ENCODE peak calls at places on chromosomes 12 and 14, in four cellular contexts. M is body of pancreas, Q is adrenal gland, K is psoas muscle. P is an unnamed sample. For H3K36me3 and H3K27me3, the result is how much of the 10 kb centered on the place peaks cover.

GRCh38 chr14:23245282-23245681 is 7.5 kb downstream of the RNF212B start:
- DNase-seq in Q (no peak), M (no peak), K (no peak), P (no peak)

GRCh38 chr14:21525571-21525970 is 575 bp downstream of the SALL2 start:
- DNase-seq in Q (no peak), M (peak), K (no peak), P (no peak)

GRCh38 chr12:83573676-83574075 is 887.0 kb downstream of the TMTC2 start:
- DNase-seq in K (peak), Q (no peak), M (peak), P (peak)

GRCh38 chr12:3595721-3596120 is 104.7 kb downstream of the PRMT8 start:
- DNase-seq in Q (no peak), M (no peak), K (no peak), P (no peak)

GRCh38 chr14:103427485-103428443 is 42.5 kb downstream of the MARK3 start:
- DNase-seq in M (no peak), K (no peak), Q (peak), P (peak)

GRCh38 chr14:102917056-102917385 is 5.4 kb upstream of the AMN start:
- DNase-seq in M (no peak), Q (no peak), K (no peak), P (no peak)

GRCh38 chr12:48717252-48717695 is 767 bp upstream of the CCNT1 start:
- DNase-seq in M (no peak), K (no peak), Q (no peak), P (no peak)

GRCh38 chr14:55814064-55814463 is 234.1 kb downstream of the KTN1 start:
- DNase-seq in K (no peak), M (no peak), Q (no peak), P (no peak)

GRCh38 chr14:26765768-26766550 is 168.1 kb upstream of the NOVA1 start:
- DNase-seq in K (peak), Q (peak), M (peak), P (peak)

GRCh38 chr12:3882896-3883564 is 9.8 kb upstream of the PARP11 start:
- DNase-seq in Q (no peak), M (no peak), K (no peak), P (no peak)

GRCh38 chr12:105970885-105971284 is 167.9 kb downstream of the NUAK1 start:
- DNase-seq in M (no peak), Q (no peak), K (no peak), P (no peak)

GRCh38 chr12:51951843-51952722 is 584 bp downstream of the ACVR1B start:
- DNase-seq in Q (no peak), K (peak), M (peak), P (no peak)

GRCh38 chr12:90449611-90450010 is 505.4 kb downstream of the CCER1 start:
- DNase-seq in Q (no peak), K (no peak), M (no peak), P (no peak)

GRCh38 chr12:68375701-68376469 is 43.7 kb upstream of the MDM1 start:
- DNase-seq in Q (no peak), K (no peak), M (no peak), P (no peak)

GRCh38 chr14:99289394-99290189 is 17.6 kb upstream of the BCL11B start:
- DNase-seq in Q (no peak), K (no peak), M (no peak), P (no peak)

GRCh38 chr12:49689785-49690184 is 17.4 kb downstream of the FMNL3 start:
- DNase-seq in K (no peak), Q (no peak), M (no peak), P (no peak)

GRCh38 chr14:83483063-83483462 is 1949.4 kb upstream of the SEL1L start:
- DNase-seq in Q (no peak), K (no peak), M (no peak), P (no peak)

GRCh38 chr14:52906141-52906601 is 44.7 kb downstream of the FERMT2 start:
- DNase-seq in M (no peak), Q (no peak), K (no peak), P (no peak)

GRCh38 chr12:96416033-96416790 is 16.0 kb upstream of the CDK17 start:
- DNase-seq in M (no peak), K (no peak), Q (no peak), P (peak)

GRCh38 chr12:110536834-110537604 is 34.9 kb downstream of the RAD9B start:
- DNase-seq in K (no peak), M (no peak), Q (no peak), P (no peak)

GRCh38 chr14:103641181-103641580 is 12.2 kb downstream of the KLC1 start:
- DNase-seq in K (no peak), Q (no peak), M (no peak), P (no peak)

GRCh38 chr14:88983755-88984154 is 159.3 kb downstream of the TTC8 start:
- DNase-seq in Q (peak), K (no peak), M (no peak), P (peak)

GRCh38 chr14:54048311-54048710 is 91.7 kb upstream of the BMP4 start:
- DNase-seq in Q (no peak), K (no peak), M (no peak), P (no peak)

GRCh38 chr14:90541076-90541634 is 144.3 kb downstream of the CALM1 start:
- DNase-seq in Q (no peak), K (no peak), M (no peak), P (no peak)

GRCh38 chr14:96105089-96105920 is 66.1 kb downstream of the C14orf132 start:
- DNase-seq in M (no peak), K (no peak), Q (no peak), P (no peak)

GRCh38 chr14:100303179-100303578 is 3.1 kb downstream of the SLC25A29 start:
- DNase-seq in K (no peak), M (no peak), Q (no peak), P (no peak)

GRCh38 chr12:69274861-69275260 is 35.5 kb downstream of the CPSF6 start:
- DNase-seq in Q (no peak), K (no peak), M (no peak), P (no peak)

GRCh38 chr12:50005150-50005549 is 20.1 kb downstream of the RACGAP1 start:
- DNase-seq in Q (no peak), K (no peak), M (no peak), P (no peak)

GRCh38 chr14:71362920-71363584 is 455.8 kb downstream of the PCNX1 start:
- DNase-seq in K (no peak), Q (no peak), M (no peak), P (no peak)

GRCh38 chr14:62956413-62956812 is 88.8 kb downstream of the KCNH5 start:
- DNase-seq in M (no peak), Q (no peak), K (no peak), P (no peak)

GRCh38 chr12:102950107-102950949 is 7.1 kb upstream of the ASCL1 start:
- DNase-seq in Q (no peak), K (no peak), M (peak), P (no peak)

GRCh38 chr12:131934535-131934934 is 5.5 kb downstream of the PUS1 start:
- DNase-seq in M (no peak), K (no peak), Q (no peak), P (no peak)
- H3K36me3 ChIP-seq in M (under half), K (half or more), Q (under half), P (half or more)

GRCh38 chr12:120104924-120105323 is 11.6 kb downstream of the RAB35 start:
- DNase-seq in K (no peak), M (no peak), Q (no peak), P (no peak)

GRCh38 chr12:120101617-120102016 is 14.9 kb downstream of the RAB35 start:
- DNase-seq in Q (no peak), K (no peak), M (no peak), P (no peak)

GRCh38 chr12:120102189-120103043 is 14.1 kb downstream of the RAB35 start:
- DNase-seq in Q (no peak), K (no peak), M (no peak), P (no peak)

GRCh38 chr12:120103044-120103338 is 13.6 kb downstream of the RAB35 start:
- DNase-seq in Q (no peak), K (no peak), M (no peak), P (no peak)

DNA sequence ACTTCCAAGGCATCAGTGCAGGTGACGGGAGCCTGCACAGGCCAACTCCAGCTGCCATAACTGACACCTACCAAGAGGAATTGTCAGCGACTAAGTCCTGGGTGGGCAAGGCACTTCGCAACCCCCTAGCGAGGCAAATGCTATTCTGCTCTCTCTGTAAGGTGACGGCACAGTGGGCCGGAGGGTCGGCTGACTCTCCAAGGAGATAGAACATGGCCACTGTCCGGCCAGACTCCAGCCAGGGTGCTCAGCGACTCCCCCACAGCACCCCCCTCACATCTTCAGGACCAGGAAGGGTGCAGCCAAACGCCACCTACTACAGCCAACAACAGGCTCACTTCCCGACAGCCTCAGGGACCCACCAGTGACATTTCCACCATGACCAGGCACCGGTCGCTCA is 13.2 kb downstream of the RAB35 start:
- DNase-seq in Q (no peak), M (no peak), K (no peak), P (no peak)
- H3K4me3 ChIP-seq in Q (no peak), M (no peak), K (no peak), P (no peak)

DNA sequence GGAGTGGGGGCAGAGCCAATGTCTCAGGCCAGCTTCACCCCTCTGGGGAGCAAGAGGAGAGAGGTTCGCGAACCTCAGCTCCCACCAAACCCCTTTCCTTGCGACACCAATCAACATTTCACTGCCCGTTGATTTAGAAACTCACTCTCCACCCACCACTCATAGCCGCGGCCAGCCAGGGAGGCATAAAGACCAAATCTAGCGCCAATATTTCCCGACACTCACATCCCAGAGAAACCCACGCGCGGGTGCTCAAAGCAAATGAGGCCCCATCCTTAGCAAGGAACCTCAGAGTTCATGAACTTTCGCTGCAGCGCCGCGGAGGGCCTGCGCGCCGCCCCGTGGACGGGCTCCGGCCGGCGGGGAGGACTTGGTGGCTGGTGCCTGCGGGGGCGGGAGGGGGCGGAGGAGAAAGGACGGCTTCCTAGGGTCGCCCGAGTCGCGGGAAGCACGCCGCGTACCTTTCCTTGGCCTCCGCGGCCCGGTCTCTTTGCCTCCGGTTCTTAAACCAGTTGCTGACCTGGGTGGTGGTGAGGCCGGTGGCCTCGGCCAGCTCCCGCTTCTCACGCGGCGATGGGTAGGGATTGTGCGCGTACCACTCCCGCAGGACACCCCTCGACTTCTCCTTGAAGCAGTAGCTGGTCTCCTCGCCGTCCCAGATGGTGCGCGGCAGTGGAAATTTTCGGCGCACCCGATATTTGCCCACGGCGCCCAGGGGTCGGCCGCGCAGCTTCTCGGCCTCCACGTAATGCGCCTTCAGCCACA is 926 bp downstream of the SIX1 start:
- DNase-seq in M (no peak), K (peak), Q (no peak), P (peak)
- H3K27me3 ChIP-seq in M (half or more), K (under half), Q (half or more), P (under half)

GRCh38 chr12:57604454-57605307 is at the start of gene DTX3:
- DNase-seq in Q (peak), M (peak), K (peak), P (no peak)
- H3K36me3 ChIP-seq in Q (under half), M (under half), K (under half), P (under half)

GRCh38 chr12:1810201-1810930 is 10.0 kb upstream of the LRTM2 start:
- DNase-seq in Q (no peak), M (no peak), K (no peak), P (no peak)
- H3K4me3 ChIP-seq in Q (no peak), M (no peak), K (no peak), P (no peak)

GRCh38 chr12:53917126-53917525 is 21.5 kb upstream of the HOXC13 start:
- DNase-seq in M (no peak), K (no peak), Q (no peak), P (no peak)
- H3K27me3 ChIP-seq in M (under half), K (under half), Q (half or more), P (under half)